ENCODE peak calls at places on chromosomes 3 and 15, in five cellular contexts. One of them, this sample, is unnamed.

GRCh38 chr15:50906954-50907865 is 1.3 kb upstream of the AP4E1 start:
- DNase-seq in AML-193: peak; percentile 41
- DNase-seq in HEK293T: no peak
- DNase-seq in colonic mucosa: peak; percentile 56
- DNase-seq in coronary artery: no peak
- DNase-seq in this sample: no peak

GRCh38 chr15:39907216-39907615 is 12.8 kb downstream of the GPR176 start:
- DNase-seq in coronary artery: no peak
- DNase-seq in HEK293T: no peak
- DNase-seq in AML-193: no peak
- DNase-seq in colonic mucosa: no peak
- DNase-seq in this sample: no peak

GRCh38 chr3:7710284-7710683 is 791.3 kb upstream of the LMCD1 start:
- DNase-seq in AML-193: no peak
- DNase-seq in coronary artery: no peak
- DNase-seq in colonic mucosa: no peak
- DNase-seq in HEK293T: no peak
- DNase-seq in this sample: no peak

GRCh38 chr3:30263921-30264313 is 342.5 kb upstream of the TGFBR2 start:
- DNase-seq in coronary artery: no peak
- DNase-seq in colonic mucosa: no peak
- DNase-seq in AML-193: no peak
- DNase-seq in HEK293T: no peak
- DNase-seq in this sample: no peak

GRCh38 chr3:139934557-139935070 is 371 bp upstream of the CLSTN2 start:
- DNase-seq in colonic mucosa: peak; percentile 24
- DNase-seq in AML-193: no peak
- DNase-seq in coronary artery: no peak
- DNase-seq in HEK293T: peak; percentile 75
- DNase-seq in this sample: peak; percentile 87

GRCh38 chr3:192514754-192515660 is 212.3 kb downstream of the FGF12 start:
- DNase-seq in coronary artery: no peak
- DNase-seq in colonic mucosa: peak; percentile 20
- DNase-seq in HEK293T: peak; percentile 35
- DNase-seq in AML-193: no peak
- DNase-seq in this sample: no peak

GRCh38 chr15:96692826-96693225 is 362.3 kb downstream of the NR2F2 start:
- DNase-seq in colonic mucosa: no peak
- DNase-seq in coronary artery: no peak
- DNase-seq in HEK293T: peak; percentile 56
- DNase-seq in AML-193: no peak
- DNase-seq in this sample: no peak

GRCh38 chr3:51662456-51662855 is 8.6 kb upstream of the TEX264 start:
- DNase-seq in colonic mucosa: no peak
- DNase-seq in AML-193: no peak
- DNase-seq in coronary artery: no peak
- DNase-seq in HEK293T: no peak
- DNase-seq in this sample: no peak

GRCh38 chr15:100635406-100636071 is 33.1 kb downstream of the ASB7 start:
- DNase-seq in HEK293T: no peak
- DNase-seq in AML-193: no peak
- DNase-seq in coronary artery: no peak
- DNase-seq in colonic mucosa: no peak
- DNase-seq in this sample: no peak

GRCh38 chr3:36893137-36893557 is 51.7 kb downstream of the TRANK1 start:
- DNase-seq in colonic mucosa: no peak
- DNase-seq in HEK293T: no peak
- DNase-seq in AML-193: peak; percentile 96
- DNase-seq in coronary artery: no peak
- DNase-seq in this sample: no peak

GRCh38 chr3:122758877-122759670 is 34.6 kb downstream of the HSPBAP1 start:
- DNase-seq in HEK293T: no peak
- DNase-seq in coronary artery: no peak
- DNase-seq in AML-193: no peak
- DNase-seq in colonic mucosa: no peak
- DNase-seq in this sample: no peak

GRCh38 chr15:39195988-39196486 is 384.8 kb upstream of the THBS1 start:
- DNase-seq in HEK293T: no peak
- DNase-seq in AML-193: no peak
- DNase-seq in colonic mucosa: no peak
- DNase-seq in coronary artery: no peak
- DNase-seq in this sample: no peak

GRCh38 chr3:138912237-138912636 is 34.7 kb downstream of the FOXL2 start:
- DNase-seq in coronary artery: no peak
- DNase-seq in HEK293T: no peak
- DNase-seq in colonic mucosa: no peak
- DNase-seq in AML-193: no peak
- DNase-seq in this sample: no peak

GRCh38 chr3:47781326-47781684 is 388 bp downstream of the SMARCC1 start:
- DNase-seq in coronary artery: peak; percentile 83
- DNase-seq in AML-193: peak; percentile 30
- DNase-seq in colonic mucosa: peak; percentile 81
- DNase-seq in HEK293T: peak; percentile 58
- DNase-seq in this sample: peak; percentile 87

GRCh38 chr3:170690133-170690981 is 104.5 kb upstream of the SLC7A14 start:
- DNase-seq in colonic mucosa: peak; percentile 72
- DNase-seq in coronary artery: no peak
- DNase-seq in AML-193: peak; percentile 34
- DNase-seq in HEK293T: peak; percentile 78
- DNase-seq in this sample: no peak

GRCh38 chr3:13081603-13082360 is 8.6 kb upstream of the IQSEC1 start:
- DNase-seq in colonic mucosa: no peak
- DNase-seq in coronary artery: no peak
- DNase-seq in AML-193: no peak
- DNase-seq in HEK293T: no peak
- DNase-seq in this sample: no peak

GRCh38 chr15:73766598-73766997 is 13.4 kb upstream of the INSYN1 start:
- DNase-seq in colonic mucosa: no peak
- DNase-seq in AML-193: no peak
- DNase-seq in coronary artery: no peak
- DNase-seq in HEK293T: no peak
- DNase-seq in this sample: no peak

GRCh38 chr15:36356978-36357582 is 222.3 kb upstream of the CDIN1 start:
- DNase-seq in colonic mucosa: no peak
- DNase-seq in HEK293T: no peak
- DNase-seq in AML-193: no peak
- DNase-seq in coronary artery: no peak
- DNase-seq in this sample: no peak

GRCh38 chr3:155393316-155393715 is 99.8 kb upstream of the STRIT1 start:
- DNase-seq in HEK293T: no peak
- DNase-seq in coronary artery: no peak
- DNase-seq in colonic mucosa: no peak
- DNase-seq in AML-193: no peak
- DNase-seq in this sample: no peak

GRCh38 chr3:117202415-117202814 is 492.8 kb downstream of the TUSC7 start:
- DNase-seq in coronary artery: no peak
- DNase-seq in colonic mucosa: no peak
- DNase-seq in AML-193: no peak
- DNase-seq in HEK293T: no peak
- DNase-seq in this sample: no peak

GRCh38 chr3:6467186-6467585 is 393.7 kb upstream of the GRM7 start:
- DNase-seq in HEK293T: no peak
- DNase-seq in coronary artery: no peak
- DNase-seq in colonic mucosa: no peak
- DNase-seq in AML-193: no peak
- DNase-seq in this sample: no peak

GRCh38 chr3:87855626-87856025 is 203.2 kb downstream of the CGGBP1 start:
- DNase-seq in AML-193: no peak
- DNase-seq in HEK293T: no peak
- DNase-seq in coronary artery: no peak
- DNase-seq in colonic mucosa: no peak
- DNase-seq in this sample: no peak

GRCh38 chr3:69784854-69785523 is 45.7 kb downstream of the MITF start:
- DNase-seq in AML-193: no peak
- DNase-seq in HEK293T: peak; percentile 50
- DNase-seq in colonic mucosa: peak; percentile 23
- DNase-seq in coronary artery: peak; percentile 76
- DNase-seq in this sample: peak; percentile 84

GRCh38 chr15:80605591-80606150 is 89.4 kb upstream of the ABHD17C start:
- DNase-seq in coronary artery: no peak
- DNase-seq in colonic mucosa: no peak
- DNase-seq in AML-193: no peak
- DNase-seq in HEK293T: no peak
- DNase-seq in this sample: peak; percentile 62

GRCh38 chr3:184241447-184242296 is 7.1 kb downstream of the ALG3 start:
- DNase-seq in colonic mucosa: peak; percentile 78
- DNase-seq in coronary artery: no peak
- DNase-seq in HEK293T: no peak
- DNase-seq in AML-193: no peak
- DNase-seq in this sample: no peak

GRCh38 chr3:127226451-127226850 is 33.5 kb downstream of the PRR23E start:
- DNase-seq in coronary artery: no peak
- DNase-seq in HEK293T: no peak
- DNase-seq in AML-193: no peak
- DNase-seq in colonic mucosa: no peak
- DNase-seq in this sample: no peak

GRCh38 chr3:184395320-184395660 is 15.4 kb downstream of the CHRD start:
- DNase-seq in colonic mucosa: no peak
- DNase-seq in coronary artery: no peak
- DNase-seq in AML-193: no peak
- DNase-seq in HEK293T: no peak
- DNase-seq in this sample: no peak

GRCh38 chr3:188126271-188126670 is 27.7 kb upstream of the LPP start:
- DNase-seq in HEK293T: no peak
- DNase-seq in coronary artery: no peak
- DNase-seq in AML-193: no peak
- DNase-seq in colonic mucosa: no peak
- DNase-seq in this sample: no peak

GRCh38 chr3:128226794-128227399 is 73.6 kb downstream of the EEFSEC start:
- DNase-seq in colonic mucosa: peak; percentile 37
- DNase-seq in coronary artery: no peak
- DNase-seq in AML-193: peak; percentile 13
- DNase-seq in HEK293T: peak; percentile 84
- DNase-seq in this sample: peak; percentile 83

GRCh38 chr15:80367094-80367493 is 37.1 kb upstream of the ARNT2 start:
- DNase-seq in AML-193: peak; percentile 0
- DNase-seq in coronary artery: no peak
- DNase-seq in HEK293T: peak; percentile 26
- DNase-seq in colonic mucosa: no peak
- DNase-seq in this sample: no peak

This sample was measured in osteocyte.